ENCODE peak calls at places on chromosomes 13 and 19, in ten cellular contexts. One of them, this sample, is unnamed.

GRCh38 chr19:4930664-4931063 is 21.4 kb downstream of the UHRF1 start:
- DNase-seq in GM23248: no peak
- DNase-seq in GM23338: no peak
- DNase-seq in choroid plexus epithelial cell: no peak
- DNase-seq in NT2/D1: no peak
- DNase-seq in kidney epithelial cell: no peak
- DNase-seq in tibial artery: no peak
- DNase-seq in CD4-positive, alpha-beta memory T cell: no peak
- DNase-seq in gastrocnemius medialis: no peak
- DNase-seq in dorsolateral prefrontal cortex: no peak
- DNase-seq in this sample: peak; percentile 16

GRCh38 chr19:14516048-14516534 is 2.1 kb downstream of the DNAJB1 start:
- DNase-seq in GM23248: no peak
- DNase-seq in dorsolateral prefrontal cortex: no peak
- DNase-seq in tibial artery: no peak
- DNase-seq in gastrocnemius medialis: no peak
- DNase-seq in NT2/D1: no peak
- DNase-seq in CD4-positive, alpha-beta memory T cell: no peak
- DNase-seq in choroid plexus epithelial cell: no peak
- DNase-seq in kidney epithelial cell: no peak
- DNase-seq in GM23338: peak; percentile 22
- DNase-seq in this sample: no peak

GRCh38 chr13:44068169-44068568 is 188.5 kb downstream of the LACC1 start:
- DNase-seq in tibial artery: no peak
- DNase-seq in gastrocnemius medialis: no peak
- DNase-seq in GM23338: no peak
- DNase-seq in choroid plexus epithelial cell: no peak
- DNase-seq in NT2/D1: no peak
- DNase-seq in dorsolateral prefrontal cortex: no peak
- DNase-seq in GM23248: peak; percentile 76
- DNase-seq in kidney epithelial cell: no peak
- DNase-seq in CD4-positive, alpha-beta memory T cell: no peak
- DNase-seq in this sample: no peak

GRCh38 chr19:56217039-56217949 is 15.2 kb downstream of the ZSCAN5C start:
- DNase-seq in GM23248: peak; percentile 61
- DNase-seq in CD4-positive, alpha-beta memory T cell: no peak
- DNase-seq in NT2/D1: no peak
- DNase-seq in choroid plexus epithelial cell: peak; percentile 53
- DNase-seq in kidney epithelial cell: no peak
- DNase-seq in tibial artery: no peak
- DNase-seq in gastrocnemius medialis: no peak
- DNase-seq in dorsolateral prefrontal cortex: no peak
- DNase-seq in GM23338: peak; percentile 77
- DNase-seq in this sample: peak; percentile 10

GRCh38 chr13:21986602-21987001 is 315.7 kb downstream of the FGF9 start:
- DNase-seq in tibial artery: peak; percentile 84
- DNase-seq in NT2/D1: no peak
- DNase-seq in gastrocnemius medialis: peak; percentile 59
- DNase-seq in kidney epithelial cell: no peak
- DNase-seq in dorsolateral prefrontal cortex: no peak
- DNase-seq in CD4-positive, alpha-beta memory T cell: no peak
- DNase-seq in GM23248: peak; percentile 20
- DNase-seq in GM23338: no peak
- DNase-seq in choroid plexus epithelial cell: no peak
- DNase-seq in this sample: peak; percentile 63

GRCh38 chr19:29861575-29861974 is 49.8 kb downstream of the CCNE1 start:
- DNase-seq in tibial artery: no peak
- DNase-seq in CD4-positive, alpha-beta memory T cell: no peak
- DNase-seq in kidney epithelial cell: no peak
- DNase-seq in GM23338: no peak
- DNase-seq in gastrocnemius medialis: no peak
- DNase-seq in GM23248: no peak
- DNase-seq in choroid plexus epithelial cell: no peak
- DNase-seq in NT2/D1: no peak
- DNase-seq in dorsolateral prefrontal cortex: no peak
- DNase-seq in this sample: no peak

GRCh38 chr19:41995959-41996797 is 2.1 kb upstream of the ATP1A3 start:
- DNase-seq in dorsolateral prefrontal cortex: peak; percentile 66
- DNase-seq in GM23338: peak; percentile 98
- DNase-seq in tibial artery: no peak
- DNase-seq in choroid plexus epithelial cell: no peak
- DNase-seq in kidney epithelial cell: no peak
- DNase-seq in gastrocnemius medialis: no peak
- DNase-seq in NT2/D1: no peak
- DNase-seq in CD4-positive, alpha-beta memory T cell: no peak
- DNase-seq in GM23248: peak; percentile 40
- DNase-seq in this sample: no peak

GRCh38 chr19:31211088-31211487 is 138.1 kb downstream of the TSHZ3 start:
- DNase-seq in tibial artery: no peak
- DNase-seq in CD4-positive, alpha-beta memory T cell: no peak
- DNase-seq in dorsolateral prefrontal cortex: no peak
- DNase-seq in choroid plexus epithelial cell: no peak
- DNase-seq in gastrocnemius medialis: no peak
- DNase-seq in GM23338: no peak
- DNase-seq in kidney epithelial cell: no peak
- DNase-seq in GM23248: no peak
- DNase-seq in NT2/D1: no peak
- DNase-seq in this sample: no peak

GRCh38 chr13:35697281-35697680 is 220.8 kb upstream of the MAB21L1 start:
- DNase-seq in GM23248: peak; percentile 44
- DNase-seq in tibial artery: no peak
- DNase-seq in gastrocnemius medialis: no peak
- DNase-seq in NT2/D1: no peak
- DNase-seq in choroid plexus epithelial cell: no peak
- DNase-seq in GM23338: peak; percentile 27
- DNase-seq in CD4-positive, alpha-beta memory T cell: no peak
- DNase-seq in kidney epithelial cell: no peak
- DNase-seq in dorsolateral prefrontal cortex: no peak
- DNase-seq in this sample: no peak

GRCh38 chr19:41499899-41500298 is 56.9 kb downstream of the ERICH4 start:
- DNase-seq in choroid plexus epithelial cell: no peak
- DNase-seq in GM23248: no peak
- DNase-seq in NT2/D1: no peak
- DNase-seq in GM23338: no peak
- DNase-seq in gastrocnemius medialis: no peak
- DNase-seq in dorsolateral prefrontal cortex: no peak
- DNase-seq in tibial artery: no peak
- DNase-seq in CD4-positive, alpha-beta memory T cell: no peak
- DNase-seq in kidney epithelial cell: no peak
- DNase-seq in this sample: no peak

GRCh38 chr19:45547211-45547770 is 37.3 kb downstream of the OPA3 start:
- DNase-seq in GM23248: no peak
- DNase-seq in kidney epithelial cell: no peak
- DNase-seq in gastrocnemius medialis: no peak
- DNase-seq in NT2/D1: no peak
- DNase-seq in CD4-positive, alpha-beta memory T cell: no peak
- DNase-seq in GM23338: no peak
- DNase-seq in choroid plexus epithelial cell: no peak
- DNase-seq in tibial artery: no peak
- DNase-seq in dorsolateral prefrontal cortex: no peak
- DNase-seq in this sample: no peak

GRCh38 chr13:29991343-29991742 is 140.9 kb upstream of the UBL3 start:
- DNase-seq in NT2/D1: peak; percentile 1
- DNase-seq in choroid plexus epithelial cell: peak; percentile 28
- DNase-seq in tibial artery: no peak
- DNase-seq in dorsolateral prefrontal cortex: no peak
- DNase-seq in GM23338: no peak
- DNase-seq in kidney epithelial cell: peak; percentile 91
- DNase-seq in CD4-positive, alpha-beta memory T cell: no peak
- DNase-seq in gastrocnemius medialis: no peak
- DNase-seq in GM23248: peak; percentile 98
- DNase-seq in this sample: peak; percentile 41

GRCh38 chr19:3873151-3873550 is 4.3 kb upstream of the ZFR2 start:
- DNase-seq in dorsolateral prefrontal cortex: no peak
- DNase-seq in tibial artery: no peak
- DNase-seq in gastrocnemius medialis: no peak
- DNase-seq in GM23248: no peak
- DNase-seq in CD4-positive, alpha-beta memory T cell: no peak
- DNase-seq in kidney epithelial cell: no peak
- DNase-seq in NT2/D1: no peak
- DNase-seq in choroid plexus epithelial cell: no peak
- DNase-seq in GM23338: no peak
- DNase-seq in this sample: no peak

GRCh38 chr19:8615022-8615421 is 4.5 kb upstream of the ADAMTS10 start:
- DNase-seq in NT2/D1: no peak
- DNase-seq in dorsolateral prefrontal cortex: no peak
- DNase-seq in kidney epithelial cell: no peak
- DNase-seq in CD4-positive, alpha-beta memory T cell: no peak
- DNase-seq in gastrocnemius medialis: no peak
- DNase-seq in GM23248: peak; percentile 55
- DNase-seq in GM23338: no peak
- DNase-seq in choroid plexus epithelial cell: no peak
- DNase-seq in tibial artery: no peak
- DNase-seq in this sample: no peak

GRCh38 chr13:47397739-47398138 is 500.9 kb upstream of the HTR2A start:
- DNase-seq in choroid plexus epithelial cell: peak; percentile 12
- DNase-seq in kidney epithelial cell: no peak
- DNase-seq in CD4-positive, alpha-beta memory T cell: no peak
- DNase-seq in GM23248: peak; percentile 22
- DNase-seq in tibial artery: no peak
- DNase-seq in NT2/D1: no peak
- DNase-seq in GM23338: peak; percentile 27
- DNase-seq in dorsolateral prefrontal cortex: no peak
- DNase-seq in gastrocnemius medialis: no peak
- DNase-seq in this sample: peak; percentile 64

GRCh38 chr19:17080441-17080803 is 4.8 kb downstream of the MYO9B start:
- DNase-seq in GM23338: no peak
- DNase-seq in NT2/D1: no peak
- DNase-seq in GM23248: no peak
- DNase-seq in kidney epithelial cell: no peak
- DNase-seq in dorsolateral prefrontal cortex: no peak
- DNase-seq in CD4-positive, alpha-beta memory T cell: no peak
- DNase-seq in choroid plexus epithelial cell: no peak
- DNase-seq in tibial artery: no peak
- DNase-seq in gastrocnemius medialis: no peak
- DNase-seq in this sample: no peak
- H3K4me3 ChIP-seq in GM23338: no peak overlapping the region
- H3K4me3 ChIP-seq in NT2/D1: no peak overlapping the region
- H3K4me3 ChIP-seq in GM23248: peak overlapping the region; percentile 38
- H3K4me3 ChIP-seq in kidney epithelial cell: no peak overlapping the region
- H3K4me3 ChIP-seq in dorsolateral prefrontal cortex: peak overlapping the region; percentile 44
- H3K4me3 ChIP-seq in CD4-positive, alpha-beta memory T cell: no peak overlapping the region
- H3K4me3 ChIP-seq in choroid plexus epithelial cell: no peak overlapping the region
- H3K4me3 ChIP-seq in tibial artery: peak overlapping the region; percentile 55
- H3K4me3 ChIP-seq in gastrocnemius medialis: no peak overlapping the region
- H3K4me3 ChIP-seq in this sample: peak overlapping the region; percentile 66

GRCh38 chr13:73677041-73677589 is 457.1 kb downstream of the KLF12 start:
- DNase-seq in choroid plexus epithelial cell: peak; percentile 75
- DNase-seq in GM23338: no peak
- DNase-seq in kidney epithelial cell: no peak
- DNase-seq in dorsolateral prefrontal cortex: no peak
- DNase-seq in NT2/D1: no peak
- DNase-seq in GM23248: peak; percentile 36
- DNase-seq in gastrocnemius medialis: no peak
- DNase-seq in tibial artery: no peak
- DNase-seq in CD4-positive, alpha-beta memory T cell: no peak
- DNase-seq in this sample: no peak
- H3K4me3 ChIP-seq in choroid plexus epithelial cell: no peak overlapping the region
- H3K4me3 ChIP-seq in GM23338: no peak overlapping the region
- H3K4me3 ChIP-seq in kidney epithelial cell: no peak overlapping the region
- H3K4me3 ChIP-seq in dorsolateral prefrontal cortex: no peak overlapping the region
- H3K4me3 ChIP-seq in NT2/D1: no peak overlapping the region
- H3K4me3 ChIP-seq in GM23248: no peak overlapping the region
- H3K4me3 ChIP-seq in gastrocnemius medialis: no peak overlapping the region
- H3K4me3 ChIP-seq in tibial artery: no peak overlapping the region
- H3K4me3 ChIP-seq in CD4-positive, alpha-beta memory T cell: no peak overlapping the region
- H3K4me3 ChIP-seq in this sample: no peak overlapping the region

GRCh38 chr13:78608254-78608704 is 4.9 kb upstream of the POU4F1 start:
- DNase-seq in GM23248: no peak
- DNase-seq in GM23338: no peak
- DNase-seq in dorsolateral prefrontal cortex: no peak
- DNase-seq in gastrocnemius medialis: no peak
- DNase-seq in tibial artery: no peak
- DNase-seq in NT2/D1: no peak
- DNase-seq in choroid plexus epithelial cell: no peak
- DNase-seq in kidney epithelial cell: no peak
- DNase-seq in CD4-positive, alpha-beta memory T cell: no peak
- DNase-seq in this sample: no peak
- H3K4me3 ChIP-seq in GM23248: no peak overlapping the region
- H3K4me3 ChIP-seq in GM23338: peak overlapping the region; percentile 55
- H3K4me3 ChIP-seq in dorsolateral prefrontal cortex: peak overlapping the region; percentile 23
- H3K4me3 ChIP-seq in gastrocnemius medialis: peak overlapping the region; percentile 83
- H3K4me3 ChIP-seq in tibial artery: peak overlapping the region; percentile 50
- H3K4me3 ChIP-seq in NT2/D1: peak overlapping the region; percentile 18
- H3K4me3 ChIP-seq in choroid plexus epithelial cell: no peak overlapping the region
- H3K4me3 ChIP-seq in kidney epithelial cell: no peak overlapping the region
- H3K4me3 ChIP-seq in CD4-positive, alpha-beta memory T cell: no peak overlapping the region
- H3K4me3 ChIP-seq in this sample: peak overlapping the region; percentile 63

GRCh38 chr19:39160889-39161672 is 35.5 kb downstream of the PAK4 start:
- DNase-seq in dorsolateral prefrontal cortex: no peak
- DNase-seq in NT2/D1: no peak
- DNase-seq in GM23248: peak; percentile 15
- DNase-seq in kidney epithelial cell: no peak
- DNase-seq in CD4-positive, alpha-beta memory T cell: no peak
- DNase-seq in gastrocnemius medialis: no peak
- DNase-seq in tibial artery: no peak
- DNase-seq in choroid plexus epithelial cell: no peak
- DNase-seq in GM23338: no peak
- DNase-seq in this sample: peak; percentile 28

GRCh38 chr19:39164289-39164688 is 32.5 kb upstream of the NCCRP1 start:
- DNase-seq in choroid plexus epithelial cell: no peak
- DNase-seq in CD4-positive, alpha-beta memory T cell: no peak
- DNase-seq in NT2/D1: no peak
- DNase-seq in tibial artery: no peak
- DNase-seq in GM23248: no peak
- DNase-seq in dorsolateral prefrontal cortex: no peak
- DNase-seq in GM23338: no peak
- DNase-seq in gastrocnemius medialis: no peak
- DNase-seq in kidney epithelial cell: no peak
- DNase-seq in this sample: no peak

GRCh38 chr19:39165857-39166256 is 30.9 kb upstream of the NCCRP1 start:
- DNase-seq in GM23338: no peak
- DNase-seq in tibial artery: no peak
- DNase-seq in gastrocnemius medialis: no peak
- DNase-seq in NT2/D1: no peak
- DNase-seq in dorsolateral prefrontal cortex: no peak
- DNase-seq in GM23248: no peak
- DNase-seq in choroid plexus epithelial cell: no peak
- DNase-seq in CD4-positive, alpha-beta memory T cell: no peak
- DNase-seq in kidney epithelial cell: no peak
- DNase-seq in this sample: no peak

GRCh38 chr19:39162441-39163043 is 34.2 kb upstream of the NCCRP1 start:
- DNase-seq in kidney epithelial cell: no peak
- DNase-seq in choroid plexus epithelial cell: no peak
- DNase-seq in dorsolateral prefrontal cortex: no peak
- DNase-seq in tibial artery: no peak
- DNase-seq in NT2/D1: no peak
- DNase-seq in gastrocnemius medialis: no peak
- DNase-seq in GM23338: no peak
- DNase-seq in CD4-positive, alpha-beta memory T cell: no peak
- DNase-seq in GM23248: no peak
- DNase-seq in this sample: no peak

DNA sequence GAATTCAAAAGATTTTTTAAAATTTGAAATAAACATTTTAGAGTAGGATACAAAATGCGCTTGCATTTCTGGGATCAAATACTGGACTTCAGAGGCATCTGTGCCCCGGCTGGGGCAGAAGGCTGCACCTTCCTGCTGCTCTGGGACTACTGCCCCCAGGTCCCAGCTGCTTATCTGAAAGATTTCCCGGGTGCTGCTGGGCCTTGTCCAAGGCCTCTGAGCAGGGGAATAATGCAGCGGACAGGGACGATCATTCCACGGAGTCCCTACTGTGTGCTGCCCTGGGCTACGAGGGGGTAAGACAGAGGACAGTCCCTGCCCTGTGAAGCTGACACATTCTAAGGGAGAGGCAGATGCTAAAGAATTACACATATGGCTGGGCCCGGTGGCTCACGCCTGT is 33.1 kb upstream of the NCCRP1 start:
- DNase-seq in kidney epithelial cell: no peak
- DNase-seq in CD4-positive, alpha-beta memory T cell: no peak
- DNase-seq in gastrocnemius medialis: no peak
- DNase-seq in choroid plexus epithelial cell: no peak
- DNase-seq in NT2/D1: no peak
- DNase-seq in GM23338: no peak
- DNase-seq in tibial artery: no peak
- DNase-seq in dorsolateral prefrontal cortex: no peak
- DNase-seq in GM23248: no peak
- DNase-seq in this sample: no peak
- H3K4me3 ChIP-seq in kidney epithelial cell: no peak overlapping the region
- H3K4me3 ChIP-seq in CD4-positive, alpha-beta memory T cell: no peak overlapping the region
- H3K4me3 ChIP-seq in gastrocnemius medialis: no peak overlapping the region
- H3K4me3 ChIP-seq in choroid plexus epithelial cell: no peak overlapping the region
- H3K4me3 ChIP-seq in NT2/D1: no peak overlapping the region
- H3K4me3 ChIP-seq in GM23338: no peak overlapping the region
- H3K4me3 ChIP-seq in tibial artery: no peak overlapping the region
- H3K4me3 ChIP-seq in dorsolateral prefrontal cortex: no peak overlapping the region
- H3K4me3 ChIP-seq in GM23248: no peak overlapping the region
- H3K4me3 ChIP-seq in this sample: no peak overlapping the region